ENCODE peak calls at places on chromosomes 1 and 21, in eight cellular contexts. M is CD8-positive, alpha-beta T cell; R is B cell; A is NAMALWA; Q is T-helper 2 cell; E is Right ventricle myocardium superior; O is NCI-H2029; S is cardiac fibroblast. D is an unnamed sample.

GRCh38 chr1:160829766-160830165 is 32.9 kb downstream of the CD244 start:
- DNase-seq in Q (no peak), E (no peak), S (no peak), O (peak), A (no peak), R (no peak), M (no peak), D (no peak)

GRCh38 chr1:21378705-21379494 is 61.0 kb upstream of the NBPF3 start:
- DNase-seq in M (no peak), O (peak), Q (no peak), E (no peak), R (no peak), A (peak), S (no peak), D (no peak)

GRCh38 chr1:229972600-229973296 is 94.3 kb upstream of the GALNT2 start:
- DNase-seq in O (no peak), M (no peak), E (no peak), R (no peak), A (peak), S (no peak), Q (no peak), D (no peak)

GRCh38 chr1:150931773-150932172 is 5.6 kb downstream of the SETDB1 start:
- DNase-seq in R (no peak), O (no peak), S (peak), A (peak), E (no peak), Q (no peak), M (no peak), D (no peak)

GRCh38 chr1:207259391-207259790 is 62.1 kb upstream of the CD55 start:
- DNase-seq in M (no peak), E (no peak), O (no peak), A (no peak), R (no peak), S (peak), Q (no peak), D (no peak)

GRCh38 chr1:223628233-223628632 is 37.3 kb downstream of the CAPN8 start:
- DNase-seq in E (peak), Q (no peak), R (no peak), A (peak), S (peak), M (peak), O (peak), D (peak)

GRCh38 chr1:228751360-228752098 is 16.2 kb downstream of the RHOU start:
- DNase-seq in O (no peak), S (no peak), E (no peak), R (no peak), A (no peak), M (no peak), Q (no peak), D (no peak)

GRCh38 chr1:78145105-78145580 is 99.4 kb downstream of the GIPC2 start:
- DNase-seq in Q (no peak), M (no peak), R (peak), A (peak), O (peak), S (peak), E (peak), D (peak)

GRCh38 chr1:116489231-116489697 is 81.6 kb downstream of the CD58 start:
- DNase-seq in S (no peak), O (no peak), R (no peak), E (no peak), Q (no peak), A (no peak), M (no peak), D (no peak)

GRCh38 chr1:234647245-234647644 is 37.3 kb upstream of the IRF2BP2 start:
- DNase-seq in E (no peak), A (peak), S (no peak), O (peak), R (no peak), Q (no peak), M (no peak), D (no peak)

GRCh38 chr1:158002630-158003408 is 9.4 kb downstream of the KIRREL1 start:
- DNase-seq in S (peak), R (no peak), Q (no peak), O (no peak), E (no peak), M (no peak), A (no peak), D (no peak)

GRCh38 chr1:963746-964525 is 2.3 kb upstream of the PLEKHN1 start:
- DNase-seq in M (no peak), R (no peak), O (no peak), E (no peak), Q (no peak), S (no peak), A (no peak), D (no peak)

GRCh38 chr21:42654179-42654912 is 925 bp downstream of the PDE9A start:
- DNase-seq in E (peak), R (peak), A (peak), M (no peak), O (peak), S (peak), Q (no peak), D (no peak)

GRCh38 chr1:18998016-18998724 is 41.7 kb upstream of the IFFO2 start:
- DNase-seq in R (no peak), A (no peak), Q (no peak), S (no peak), E (no peak), M (no peak), O (no peak), D (no peak)

GRCh38 chr1:7761103-7761502 is 10.0 kb upstream of the VAMP3 start:
- DNase-seq in Q (no peak), R (no peak), O (no peak), E (no peak), S (no peak), A (no peak), M (no peak), D (no peak)

GRCh38 chr1:199311478-199312242 is 672.8 kb downstream of the PTPRC start:
- DNase-seq in M (no peak), A (no peak), E (no peak), Q (no peak), O (no peak), R (no peak), S (no peak), D (no peak)

GRCh38 chr1:14941865-14942264 is 211.7 kb upstream of the TMEM51 start:
- DNase-seq in E (no peak), A (no peak), S (no peak), Q (no peak), R (no peak), M (no peak), O (no peak), D (no peak)

GRCh38 chr21:34088752-34089151 is 15.4 kb downstream of the MRPS6 start:
- DNase-seq in R (no peak), E (no peak), Q (no peak), S (no peak), A (no peak), M (no peak), O (no peak), D (no peak)

GRCh38 chr1:151981178-151981525 is 12.5 kb downstream of the S100A10 start:
- DNase-seq in O (no peak), E (no peak), S (no peak), A (no peak), M (no peak), Q (no peak), R (no peak), D (no peak)

GRCh38 chr1:178189814-178190213 is 95.9 kb downstream of the RASAL2 start:
- DNase-seq in Q (no peak), M (no peak), E (no peak), A (peak), O (no peak), R (no peak), S (peak), D (no peak)

GRCh38 chr1:244830639-244831038 is 4.8 kb upstream of the COX20 start:
- DNase-seq in R (no peak), E (no peak), A (no peak), M (no peak), Q (no peak), O (no peak), S (no peak), D (no peak)

D was measured in left ventricle myocardium superior.